ENCODE peak calls at places on chromosomes 12 and 14, in seven cellular contexts. One of them, this sample, is unnamed.

GRCh38 chr14:89243765-89244164 is 173.3 kb downstream of the FOXN3 start:
- DNase-seq in ascending aorta: peak; percentile 11
- DNase-seq in MM.1S: no peak
- DNase-seq in cardiac muscle cell: no peak
- DNase-seq in fibroblast of lung: no peak
- DNase-seq in HFFc6: no peak
- DNase-seq in cardiac fibroblast: no peak
- DNase-seq in this sample: no peak

GRCh38 chr12:122130150-122130549 is 43.9 kb downstream of the IL31 start:
- DNase-seq in MM.1S: no peak
- DNase-seq in HFFc6: no peak
- DNase-seq in cardiac muscle cell: no peak
- DNase-seq in ascending aorta: no peak
- DNase-seq in cardiac fibroblast: no peak
- DNase-seq in fibroblast of lung: peak; percentile 84
- DNase-seq in this sample: peak; percentile 10

GRCh38 chr12:6960291-6961277 is 9.4 kb downstream of the PTPN6 start:
- DNase-seq in fibroblast of lung: peak; percentile 21
- DNase-seq in cardiac muscle cell: peak; percentile 51
- DNase-seq in MM.1S: peak; percentile 78
- DNase-seq in HFFc6: peak; percentile 52
- DNase-seq in ascending aorta: peak; percentile 62
- DNase-seq in cardiac fibroblast: peak; percentile 46
- DNase-seq in this sample: peak; percentile 32

GRCh38 chr12:106305376-106305775 is 2.8 kb downstream of the TCP11L2 start:
- DNase-seq in fibroblast of lung: peak; percentile 15
- DNase-seq in cardiac fibroblast: no peak
- DNase-seq in MM.1S: no peak
- DNase-seq in ascending aorta: no peak
- DNase-seq in HFFc6: no peak
- DNase-seq in cardiac muscle cell: peak; percentile 36
- DNase-seq in this sample: peak; percentile 32

GRCh38 chr14:55446833-55447232 is 6.4 kb upstream of the TBPL2 start:
- DNase-seq in cardiac muscle cell: peak; percentile 77
- DNase-seq in HFFc6: peak; percentile 83
- DNase-seq in MM.1S: no peak
- DNase-seq in cardiac fibroblast: peak; percentile 90
- DNase-seq in fibroblast of lung: peak; percentile 91
- DNase-seq in ascending aorta: no peak
- DNase-seq in this sample: peak; percentile 73

GRCh38 chr12:21773263-21773741 is 1.2 kb downstream of the KCNJ8 start:
- DNase-seq in ascending aorta: peak; percentile 62
- DNase-seq in MM.1S: no peak
- DNase-seq in HFFc6: no peak
- DNase-seq in fibroblast of lung: peak; percentile 19
- DNase-seq in cardiac fibroblast: peak; percentile 5
- DNase-seq in cardiac muscle cell: peak; percentile 22
- DNase-seq in this sample: peak; percentile 4

GRCh38 chr12:91637789-91638624 is 455.4 kb upstream of the DCN start:
- DNase-seq in ascending aorta: no peak
- DNase-seq in cardiac muscle cell: no peak
- DNase-seq in cardiac fibroblast: no peak
- DNase-seq in HFFc6: no peak
- DNase-seq in fibroblast of lung: no peak
- DNase-seq in MM.1S: no peak
- DNase-seq in this sample: no peak

GRCh38 chr14:44180975-44181374 is 326.1 kb downstream of the FSCB start:
- DNase-seq in HFFc6: no peak
- DNase-seq in cardiac muscle cell: peak; percentile 20
- DNase-seq in ascending aorta: no peak
- DNase-seq in MM.1S: no peak
- DNase-seq in fibroblast of lung: no peak
- DNase-seq in cardiac fibroblast: peak; percentile 12
- DNase-seq in this sample: no peak

GRCh38 chr12:49129332-49130150 is 1.7 kb downstream of the TUBA1B start:
- DNase-seq in cardiac muscle cell: no peak
- DNase-seq in MM.1S: no peak
- DNase-seq in HFFc6: no peak
- DNase-seq in ascending aorta: no peak
- DNase-seq in cardiac fibroblast: no peak
- DNase-seq in fibroblast of lung: no peak
- DNase-seq in this sample: no peak

GRCh38 chr12:86228656-86229055 is 27.5 kb downstream of the MGAT4C start:
- DNase-seq in cardiac muscle cell: no peak
- DNase-seq in MM.1S: no peak
- DNase-seq in fibroblast of lung: peak; percentile 4
- DNase-seq in HFFc6: no peak
- DNase-seq in cardiac fibroblast: no peak
- DNase-seq in ascending aorta: no peak
- DNase-seq in this sample: no peak

GRCh38 chr12:78002878-78003277 is 172.2 kb downstream of the NAV3 start:
- DNase-seq in ascending aorta: no peak
- DNase-seq in HFFc6: no peak
- DNase-seq in fibroblast of lung: no peak
- DNase-seq in cardiac muscle cell: peak; percentile 63
- DNase-seq in MM.1S: no peak
- DNase-seq in cardiac fibroblast: peak; percentile 51
- DNase-seq in this sample: peak; percentile 11

DNA sequence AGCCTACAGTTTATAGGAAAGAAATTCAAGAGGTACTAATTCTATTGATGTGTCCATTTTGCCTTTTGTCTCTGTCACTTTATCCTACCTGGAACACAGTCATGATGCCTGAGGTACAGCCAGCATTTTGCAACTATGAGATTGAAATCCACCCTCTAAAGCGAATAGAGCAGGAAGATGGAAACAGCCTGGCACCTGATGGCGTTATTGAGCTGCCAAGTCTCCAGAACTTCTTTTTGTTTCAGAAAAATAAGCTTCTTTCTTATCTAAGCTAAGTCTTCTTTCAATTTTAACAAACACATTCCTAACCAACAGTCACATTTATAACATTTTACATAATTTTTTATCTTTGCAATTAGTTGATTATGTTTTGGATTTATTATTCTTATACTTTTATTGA is 182.1 kb downstream of the PAWR start:
- DNase-seq in cardiac fibroblast: no peak
- DNase-seq in MM.1S: no peak
- DNase-seq in fibroblast of lung: no peak
- DNase-seq in HFFc6: no peak
- DNase-seq in cardiac muscle cell: no peak
- DNase-seq in ascending aorta: no peak
- DNase-seq in this sample: no peak
- TF ChIP-seq CTCF in cardiac fibroblast: no peak
- TF ChIP-seq CTCF in MM.1S: no peak
- TF ChIP-seq CTCF in fibroblast of lung: no peak
- TF ChIP-seq CTCF in HFFc6: no peak
- TF ChIP-seq CTCF in cardiac muscle cell: no peak
- TF ChIP-seq CTCF in ascending aorta: no peak
- TF ChIP-seq CTCF in this sample: no peak

DNA sequence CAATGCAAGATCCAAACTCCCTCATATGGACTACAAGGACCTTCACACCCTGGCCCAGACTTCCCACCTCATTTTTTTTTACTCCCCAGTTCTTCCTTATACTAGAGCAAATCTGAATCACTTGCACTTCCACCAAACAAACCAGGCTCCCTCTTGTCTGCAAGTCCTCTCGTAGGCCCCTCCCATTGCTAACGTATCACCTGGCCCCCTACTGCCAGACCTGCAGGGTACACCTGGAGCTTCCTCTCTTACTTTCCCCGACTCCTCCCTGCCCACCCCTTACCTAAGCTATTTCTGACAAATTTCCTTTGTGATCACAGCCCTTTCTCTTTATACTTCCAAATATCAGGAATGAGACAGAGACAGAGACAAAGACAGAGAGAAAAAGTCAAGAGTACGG is 463.9 kb downstream of the GALC start:
- DNase-seq in MM.1S: no peak
- DNase-seq in cardiac fibroblast: no peak
- DNase-seq in fibroblast of lung: no peak
- DNase-seq in HFFc6: no peak
- DNase-seq in ascending aorta: no peak
- DNase-seq in cardiac muscle cell: no peak
- DNase-seq in this sample: no peak
- TF ChIP-seq CTCF in MM.1S: no peak
- TF ChIP-seq CTCF in cardiac fibroblast: no peak
- TF ChIP-seq CTCF in fibroblast of lung: no peak
- TF ChIP-seq CTCF in HFFc6: no peak
- TF ChIP-seq CTCF in ascending aorta: no peak
- TF ChIP-seq CTCF in cardiac muscle cell: no peak
- TF ChIP-seq CTCF in this sample: no peak

GRCh38 chr12:39958377-39958776 is 147.5 kb downstream of the SLC2A13 start:
- DNase-seq in HFFc6: no peak
- DNase-seq in cardiac fibroblast: peak; percentile 2
- DNase-seq in ascending aorta: no peak
- DNase-seq in fibroblast of lung: no peak
- DNase-seq in cardiac muscle cell: peak; percentile 11
- DNase-seq in MM.1S: no peak
- DNase-seq in this sample: no peak
- TF ChIP-seq CTCF in HFFc6: no peak
- TF ChIP-seq CTCF in cardiac fibroblast: peak; percentile 10
- TF ChIP-seq CTCF in ascending aorta: no peak
- TF ChIP-seq CTCF in fibroblast of lung: peak; percentile 7
- TF ChIP-seq CTCF in cardiac muscle cell: peak; percentile 26
- TF ChIP-seq CTCF in MM.1S: peak; percentile 7
- TF ChIP-seq CTCF in this sample: peak; percentile 15

GRCh38 chr12:47907851-47908454 is 3.2 kb upstream of the VDR start:
- DNase-seq in ascending aorta: no peak
- DNase-seq in MM.1S: no peak
- DNase-seq in fibroblast of lung: no peak
- DNase-seq in HFFc6: no peak
- DNase-seq in cardiac muscle cell: no peak
- DNase-seq in cardiac fibroblast: no peak
- DNase-seq in this sample: no peak

GRCh38 chr12:47910486-47910885 is 5.7 kb upstream of the VDR start:
- DNase-seq in fibroblast of lung: peak; percentile 9
- DNase-seq in MM.1S: no peak
- DNase-seq in ascending aorta: no peak
- DNase-seq in HFFc6: peak; percentile 24
- DNase-seq in cardiac fibroblast: peak; percentile 77
- DNase-seq in cardiac muscle cell: peak; percentile 83
- DNase-seq in this sample: peak; percentile 88

GRCh38 chr12:47908738-47909137 is 3.9 kb upstream of the VDR start:
- DNase-seq in ascending aorta: no peak
- DNase-seq in HFFc6: no peak
- DNase-seq in fibroblast of lung: no peak
- DNase-seq in cardiac fibroblast: no peak
- DNase-seq in cardiac muscle cell: no peak
- DNase-seq in MM.1S: no peak
- DNase-seq in this sample: no peak

GRCh38 chr12:47909839-47910465 is 5.2 kb upstream of the VDR start:
- DNase-seq in fibroblast of lung: no peak
- DNase-seq in ascending aorta: no peak
- DNase-seq in cardiac muscle cell: peak; percentile 39
- DNase-seq in MM.1S: no peak
- DNase-seq in HFFc6: no peak
- DNase-seq in cardiac fibroblast: no peak
- DNase-seq in this sample: no peak

DNA sequence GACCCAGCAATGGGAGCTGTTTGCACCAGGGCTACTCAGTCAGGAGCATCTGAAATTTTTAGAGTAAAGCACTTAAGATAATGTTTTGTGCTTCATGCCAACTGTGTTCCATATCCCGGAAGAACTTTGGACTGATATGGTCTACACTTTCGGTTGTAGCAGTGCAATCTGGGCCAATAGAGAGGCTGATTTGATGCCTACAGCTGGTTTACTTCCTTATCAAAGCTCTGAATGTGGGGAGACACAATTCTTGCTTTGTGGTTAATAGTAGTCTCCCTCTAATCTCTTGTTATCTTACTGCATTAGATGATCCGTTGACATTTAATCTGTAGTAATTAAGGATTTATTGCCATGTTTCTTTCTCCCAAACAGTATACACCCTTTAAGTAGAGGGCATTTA is 7.8 kb upstream of the VDR start:
- DNase-seq in ascending aorta: no peak
- DNase-seq in cardiac fibroblast: no peak
- DNase-seq in cardiac muscle cell: peak; percentile 22
- DNase-seq in HFFc6: no peak
- DNase-seq in fibroblast of lung: no peak
- DNase-seq in MM.1S: no peak
- DNase-seq in this sample: no peak
- TF ChIP-seq CTCF in ascending aorta: no peak
- TF ChIP-seq CTCF in cardiac fibroblast: no peak
- TF ChIP-seq CTCF in cardiac muscle cell: no peak
- TF ChIP-seq CTCF in HFFc6: no peak
- TF ChIP-seq CTCF in fibroblast of lung: no peak
- TF ChIP-seq CTCF in MM.1S: no peak
- TF ChIP-seq CTCF in this sample: no peak

GRCh38 chr14:66471584-66471983 is 14.6 kb upstream of the CCDC196 start:
- DNase-seq in HFFc6: no peak
- DNase-seq in MM.1S: no peak
- DNase-seq in cardiac muscle cell: no peak
- DNase-seq in cardiac fibroblast: no peak
- DNase-seq in fibroblast of lung: no peak
- DNase-seq in ascending aorta: no peak
- DNase-seq in this sample: no peak
- TF ChIP-seq CTCF in HFFc6: no peak
- TF ChIP-seq CTCF in MM.1S: no peak
- TF ChIP-seq CTCF in cardiac muscle cell: no peak
- TF ChIP-seq CTCF in cardiac fibroblast: no peak
- TF ChIP-seq CTCF in fibroblast of lung: no peak
- TF ChIP-seq CTCF in ascending aorta: no peak
- TF ChIP-seq CTCF in this sample: no peak

This sample was measured in AG10803.